ENCODE peak calls at places on chromosomes 16 and 17, in ten cellular contexts. One of them, this sample, is unnamed.
A peak's percentile ranks its signal among the peaks of the same experiment; 100 is the strongest.

GRCh38 chr16:49575352-49576172 is 202.0 kb downstream of the C16orf78 start:
- DNase-seq in cardiac fibroblast: no peak
- DNase-seq in BJ: no peak
- DNase-seq in tibial artery: peak; percentile 60
- DNase-seq in esophagus squamous epithelium: peak; percentile 17
- DNase-seq in nephron progenitor cell: no peak
- DNase-seq in AG04449: no peak
- DNase-seq in endothelial cell: no peak
- DNase-seq in kidney epithelial cell: no peak
- DNase-seq in epithelial cell of esophagus: no peak
- DNase-seq in this sample: peak; percentile 19

GRCh38 chr16:26599786-26600107 is 467.0 kb upstream of the C16orf82 start:
- DNase-seq in BJ: no peak
- DNase-seq in esophagus squamous epithelium: no peak
- DNase-seq in cardiac fibroblast: no peak
- DNase-seq in kidney epithelial cell: no peak
- DNase-seq in nephron progenitor cell: no peak
- DNase-seq in tibial artery: no peak
- DNase-seq in epithelial cell of esophagus: no peak
- DNase-seq in endothelial cell: no peak
- DNase-seq in AG04449: no peak
- DNase-seq in this sample: no peak

GRCh38 chr17:29931253-29931932 is 1.4 kb upstream of the SSH2 start:
- DNase-seq in BJ: no peak
- DNase-seq in nephron progenitor cell: peak; percentile 57
- DNase-seq in AG04449: no peak
- DNase-seq in epithelial cell of esophagus: peak; percentile 69
- DNase-seq in tibial artery: peak; percentile 60
- DNase-seq in esophagus squamous epithelium: peak; percentile 17
- DNase-seq in cardiac fibroblast: peak; percentile 84
- DNase-seq in endothelial cell: peak; percentile 50
- DNase-seq in kidney epithelial cell: no peak
- DNase-seq in this sample: peak; percentile 44

GRCh38 chr16:65414284-65414984 is 292.6 kb upstream of the CDH11 start:
- DNase-seq in tibial artery: no peak
- DNase-seq in kidney epithelial cell: peak; percentile 61
- DNase-seq in esophagus squamous epithelium: no peak
- DNase-seq in BJ: peak; percentile 54
- DNase-seq in endothelial cell: no peak
- DNase-seq in epithelial cell of esophagus: peak; percentile 87
- DNase-seq in cardiac fibroblast: peak; percentile 72
- DNase-seq in AG04449: peak; percentile 49
- DNase-seq in nephron progenitor cell: no peak
- DNase-seq in this sample: no peak

GRCh38 chr16:80794071-80794470 is 10.3 kb downstream of the CDYL2 start:
- DNase-seq in endothelial cell: no peak
- DNase-seq in BJ: no peak
- DNase-seq in AG04449: no peak
- DNase-seq in kidney epithelial cell: no peak
- DNase-seq in tibial artery: no peak
- DNase-seq in cardiac fibroblast: no peak
- DNase-seq in epithelial cell of esophagus: no peak
- DNase-seq in nephron progenitor cell: no peak
- DNase-seq in esophagus squamous epithelium: no peak
- DNase-seq in this sample: no peak

GRCh38 chr17:2013994-2014317 is 11.2 kb downstream of the RTN4RL1 start:
- DNase-seq in AG04449: no peak
- DNase-seq in endothelial cell: no peak
- DNase-seq in cardiac fibroblast: no peak
- DNase-seq in tibial artery: no peak
- DNase-seq in epithelial cell of esophagus: no peak
- DNase-seq in esophagus squamous epithelium: no peak
- DNase-seq in BJ: no peak
- DNase-seq in nephron progenitor cell: no peak
- DNase-seq in kidney epithelial cell: no peak
- DNase-seq in this sample: no peak

GRCh38 chr16:68732068-68732680 is 4.9 kb upstream of the CDH1 start:
- DNase-seq in esophagus squamous epithelium: no peak
- DNase-seq in tibial artery: no peak
- DNase-seq in cardiac fibroblast: no peak
- DNase-seq in nephron progenitor cell: no peak
- DNase-seq in endothelial cell: no peak
- DNase-seq in epithelial cell of esophagus: peak; percentile 89
- DNase-seq in AG04449: no peak
- DNase-seq in kidney epithelial cell: no peak
- DNase-seq in BJ: no peak
- DNase-seq in this sample: no peak

GRCh38 chr16:83723244-83723643 is 84.5 kb upstream of the HSBP1 start:
- DNase-seq in nephron progenitor cell: no peak
- DNase-seq in BJ: no peak
- DNase-seq in cardiac fibroblast: no peak
- DNase-seq in esophagus squamous epithelium: no peak
- DNase-seq in epithelial cell of esophagus: no peak
- DNase-seq in tibial artery: no peak
- DNase-seq in endothelial cell: no peak
- DNase-seq in AG04449: no peak
- DNase-seq in kidney epithelial cell: no peak
- DNase-seq in this sample: no peak

GRCh38 chr17:7912927-7913524 is 3.1 kb downstream of the RNF227 start:
- DNase-seq in cardiac fibroblast: peak; percentile 89
- DNase-seq in nephron progenitor cell: peak; percentile 33
- DNase-seq in epithelial cell of esophagus: peak; percentile 86
- DNase-seq in tibial artery: no peak
- DNase-seq in kidney epithelial cell: peak; percentile 63
- DNase-seq in BJ: no peak
- DNase-seq in endothelial cell: peak; percentile 31
- DNase-seq in AG04449: no peak
- DNase-seq in esophagus squamous epithelium: no peak
- DNase-seq in this sample: no peak

GRCh38 chr16:81932668-81933067 is 78.6 kb downstream of the SDR42E1 start:
- DNase-seq in AG04449: no peak
- DNase-seq in esophagus squamous epithelium: no peak
- DNase-seq in nephron progenitor cell: no peak
- DNase-seq in tibial artery: no peak
- DNase-seq in kidney epithelial cell: no peak
- DNase-seq in epithelial cell of esophagus: no peak
- DNase-seq in cardiac fibroblast: no peak
- DNase-seq in BJ: no peak
- DNase-seq in endothelial cell: no peak
- DNase-seq in this sample: no peak

GRCh38 chr17:50575581-50576210 is 15.2 kb downstream of the CACNA1G start:
- DNase-seq in BJ: no peak
- DNase-seq in AG04449: no peak
- DNase-seq in endothelial cell: peak; percentile 46
- DNase-seq in esophagus squamous epithelium: no peak
- DNase-seq in nephron progenitor cell: no peak
- DNase-seq in kidney epithelial cell: no peak
- DNase-seq in cardiac fibroblast: no peak
- DNase-seq in tibial artery: no peak
- DNase-seq in epithelial cell of esophagus: no peak
- DNase-seq in this sample: no peak

GRCh38 chr16:83713597-83713996 is 94.2 kb upstream of the HSBP1 start:
- DNase-seq in endothelial cell: no peak
- DNase-seq in epithelial cell of esophagus: no peak
- DNase-seq in kidney epithelial cell: no peak
- DNase-seq in cardiac fibroblast: no peak
- DNase-seq in nephron progenitor cell: no peak
- DNase-seq in AG04449: no peak
- DNase-seq in esophagus squamous epithelium: no peak
- DNase-seq in tibial artery: no peak
- DNase-seq in BJ: no peak
- DNase-seq in this sample: no peak

GRCh38 chr17:73317554-73318426 is 6.0 kb upstream of the CDC42EP4 start:
- DNase-seq in endothelial cell: no peak
- DNase-seq in epithelial cell of esophagus: no peak
- DNase-seq in kidney epithelial cell: no peak
- DNase-seq in BJ: no peak
- DNase-seq in tibial artery: no peak
- DNase-seq in cardiac fibroblast: no peak
- DNase-seq in esophagus squamous epithelium: no peak
- DNase-seq in AG04449: no peak
- DNase-seq in nephron progenitor cell: no peak
- DNase-seq in this sample: no peak

GRCh38 chr17:6496636-6497441 is 52.6 kb downstream of the PIMREG start:
- DNase-seq in BJ: no peak
- DNase-seq in nephron progenitor cell: no peak
- DNase-seq in cardiac fibroblast: no peak
- DNase-seq in tibial artery: no peak
- DNase-seq in esophagus squamous epithelium: no peak
- DNase-seq in AG04449: no peak
- DNase-seq in epithelial cell of esophagus: no peak
- DNase-seq in endothelial cell: no peak
- DNase-seq in kidney epithelial cell: no peak
- DNase-seq in this sample: no peak

GRCh38 chr17:77098884-77099545 is 41.8 kb upstream of the SEC14L1 start:
- DNase-seq in cardiac fibroblast: peak; percentile 91
- DNase-seq in AG04449: peak; percentile 42
- DNase-seq in BJ: peak; percentile 59
- DNase-seq in nephron progenitor cell: no peak
- DNase-seq in epithelial cell of esophagus: peak; percentile 72
- DNase-seq in kidney epithelial cell: no peak
- DNase-seq in tibial artery: peak; percentile 74
- DNase-seq in endothelial cell: no peak
- DNase-seq in esophagus squamous epithelium: no peak
- DNase-seq in this sample: no peak

GRCh38 chr17:38498353-38498752 is 70.1 kb downstream of the ARHGAP23 start:
- DNase-seq in epithelial cell of esophagus: no peak
- DNase-seq in AG04449: no peak
- DNase-seq in nephron progenitor cell: no peak
- DNase-seq in BJ: no peak
- DNase-seq in endothelial cell: no peak
- DNase-seq in esophagus squamous epithelium: no peak
- DNase-seq in kidney epithelial cell: no peak
- DNase-seq in tibial artery: no peak
- DNase-seq in cardiac fibroblast: no peak
- DNase-seq in this sample: no peak
- TF ChIP-seq CTCF in epithelial cell of esophagus: no peak
- TF ChIP-seq CTCF in AG04449: no peak
- TF ChIP-seq CTCF in nephron progenitor cell: no peak
- TF ChIP-seq CTCF in BJ: no peak
- TF ChIP-seq CTCF in endothelial cell: no peak
- TF ChIP-seq CTCF in esophagus squamous epithelium: no peak
- TF ChIP-seq CTCF in kidney epithelial cell: no peak
- TF ChIP-seq CTCF in tibial artery: no peak
- TF ChIP-seq CTCF in cardiac fibroblast: no peak
- TF ChIP-seq CTCF in this sample: no peak

DNA sequence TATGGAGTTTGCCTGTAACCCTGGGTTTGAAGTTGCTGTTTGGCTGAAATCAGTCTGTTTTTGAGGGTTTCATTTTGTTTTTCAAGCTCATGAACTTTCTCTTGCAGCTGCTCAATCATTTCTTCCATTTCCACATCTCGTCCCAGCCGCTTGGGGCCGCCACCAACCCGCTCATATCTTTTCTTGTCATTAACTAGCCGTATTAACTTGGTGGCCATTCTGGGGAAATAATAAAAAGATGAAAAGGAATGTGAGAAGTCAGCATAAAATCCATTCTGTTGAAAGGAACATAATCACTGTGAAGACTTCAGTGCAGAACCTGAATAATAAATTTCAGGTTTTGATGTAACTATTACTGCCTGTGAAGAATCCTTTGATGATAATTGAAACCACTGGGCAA is 11.5 kb downstream of the RPGRIP1L start:
- DNase-seq in esophagus squamous epithelium: no peak
- DNase-seq in tibial artery: no peak
- DNase-seq in AG04449: no peak
- DNase-seq in BJ: no peak
- DNase-seq in nephron progenitor cell: peak; percentile 40
- DNase-seq in endothelial cell: peak; percentile 30
- DNase-seq in epithelial cell of esophagus: peak; percentile 8
- DNase-seq in kidney epithelial cell: no peak
- DNase-seq in cardiac fibroblast: peak; percentile 22
- DNase-seq in this sample: no peak
- TF ChIP-seq CTCF in esophagus squamous epithelium: no peak
- TF ChIP-seq CTCF in tibial artery: no peak
- TF ChIP-seq CTCF in AG04449: peak; percentile 21
- TF ChIP-seq CTCF in BJ: peak; percentile 44
- TF ChIP-seq CTCF in nephron progenitor cell: peak; percentile 38
- TF ChIP-seq CTCF in endothelial cell: peak; percentile 37
- TF ChIP-seq CTCF in epithelial cell of esophagus: peak; percentile 23
- TF ChIP-seq CTCF in kidney epithelial cell: no peak
- TF ChIP-seq CTCF in cardiac fibroblast: no peak
- TF ChIP-seq CTCF in this sample: no peak

GRCh38 chr17:41486809-41487530 is 2.7 kb downstream of the KRT36 start:
- DNase-seq in nephron progenitor cell: peak; percentile 52
- DNase-seq in kidney epithelial cell: no peak
- DNase-seq in AG04449: no peak
- DNase-seq in BJ: no peak
- DNase-seq in cardiac fibroblast: peak; percentile 9
- DNase-seq in tibial artery: no peak
- DNase-seq in esophagus squamous epithelium: no peak
- DNase-seq in epithelial cell of esophagus: no peak
- DNase-seq in endothelial cell: peak; percentile 69
- DNase-seq in this sample: no peak
- TF ChIP-seq CTCF in nephron progenitor cell: peak; percentile 28
- TF ChIP-seq CTCF in kidney epithelial cell: peak; percentile 37
- TF ChIP-seq CTCF in AG04449: peak; percentile 9
- TF ChIP-seq CTCF in BJ: no peak
- TF ChIP-seq CTCF in cardiac fibroblast: peak; percentile 65
- TF ChIP-seq CTCF in tibial artery: no peak
- TF ChIP-seq CTCF in esophagus squamous epithelium: no peak
- TF ChIP-seq CTCF in epithelial cell of esophagus: no peak
- TF ChIP-seq CTCF in endothelial cell: peak; percentile 58
- TF ChIP-seq CTCF in this sample: no peak

GRCh38 chr16:30379165-30379783 is 3.1 kb downstream of the SEPTIN1 start:
- DNase-seq in tibial artery: no peak
- DNase-seq in epithelial cell of esophagus: no peak
- DNase-seq in AG04449: no peak
- DNase-seq in BJ: no peak
- DNase-seq in kidney epithelial cell: no peak
- DNase-seq in cardiac fibroblast: no peak
- DNase-seq in nephron progenitor cell: no peak
- DNase-seq in endothelial cell: no peak
- DNase-seq in esophagus squamous epithelium: no peak
- DNase-seq in this sample: no peak

GRCh38 chr16:30377812-30378235 is 3.2 kb downstream of the MYL11 start:
- DNase-seq in tibial artery: peak; percentile 97
- DNase-seq in cardiac fibroblast: peak; percentile 86
- DNase-seq in epithelial cell of esophagus: peak; percentile 78
- DNase-seq in kidney epithelial cell: peak; percentile 56
- DNase-seq in endothelial cell: peak; percentile 80
- DNase-seq in AG04449: no peak
- DNase-seq in BJ: no peak
- DNase-seq in nephron progenitor cell: peak; percentile 82
- DNase-seq in esophagus squamous epithelium: peak; percentile 64
- DNase-seq in this sample: peak; percentile 82

GRCh38 chr16:30380072-30380471 is 2.3 kb downstream of the SEPTIN1 start:
- DNase-seq in cardiac fibroblast: no peak
- DNase-seq in esophagus squamous epithelium: no peak
- DNase-seq in tibial artery: no peak
- DNase-seq in BJ: no peak
- DNase-seq in nephron progenitor cell: no peak
- DNase-seq in kidney epithelial cell: no peak
- DNase-seq in epithelial cell of esophagus: no peak
- DNase-seq in AG04449: no peak
- DNase-seq in endothelial cell: no peak
- DNase-seq in this sample: no peak

GRCh38 chr16:30377050-30377811 is 2.6 kb downstream of the MYL11 start:
- DNase-seq in endothelial cell: no peak
- DNase-seq in BJ: no peak
- DNase-seq in cardiac fibroblast: no peak
- DNase-seq in tibial artery: no peak
- DNase-seq in kidney epithelial cell: no peak
- DNase-seq in esophagus squamous epithelium: no peak
- DNase-seq in AG04449: no peak
- DNase-seq in nephron progenitor cell: no peak
- DNase-seq in epithelial cell of esophagus: no peak
- DNase-seq in this sample: no peak

GRCh38 chr16:30378236-30379164 is 3.9 kb downstream of the SEPTIN1 start:
- DNase-seq in esophagus squamous epithelium: peak; percentile 94
- DNase-seq in BJ: peak; percentile 81
- DNase-seq in endothelial cell: peak; percentile 100
- DNase-seq in epithelial cell of esophagus: peak; percentile 99
- DNase-seq in tibial artery: peak; percentile 98
- DNase-seq in cardiac fibroblast: peak; percentile 98
- DNase-seq in nephron progenitor cell: peak; percentile 100
- DNase-seq in AG04449: peak; percentile 68
- DNase-seq in kidney epithelial cell: peak; percentile 85
- DNase-seq in this sample: peak; percentile 99
- TF ChIP-seq CTCF in esophagus squamous epithelium: no peak
- TF ChIP-seq CTCF in BJ: peak; percentile 45
- TF ChIP-seq CTCF in endothelial cell: no peak
- TF ChIP-seq CTCF in epithelial cell of esophagus: peak; percentile 35
- TF ChIP-seq CTCF in tibial artery: no peak
- TF ChIP-seq CTCF in cardiac fibroblast: peak; percentile 29
- TF ChIP-seq CTCF in nephron progenitor cell: no peak
- TF ChIP-seq CTCF in AG04449: peak; percentile 27
- TF ChIP-seq CTCF in kidney epithelial cell: peak; percentile 38
- TF ChIP-seq CTCF in this sample: no peak

This sample was measured in activated B cell treated with CpG ODN at 0.5 μM for 24 hours.